ENCODE peak calls at places on chromosome 13, in five cellular contexts. D, S, V, T and J are unnamed samples.

GRCh38 chr13:66574606-66575005 is 655.5 kb downstream of the PCDH9 start:
- DNase-seq in D (no peak), S (no peak), V (no peak), T (no peak), J (no peak)

GRCh38 chr13:105972811-105973590 is 562.5 kb downstream of the EFNB2 start:
- DNase-seq in D (no peak), S (no peak), V (no peak), T (no peak), J (no peak)

GRCh38 chr13:79196366-79196765 is 209.7 kb downstream of the RBM26 start:
- DNase-seq in D (no peak), S (no peak), V (no peak), T (no peak), J (no peak)

GRCh38 chr13:46572758-46573384 is 19.9 kb downstream of the LRCH1 start:
- DNase-seq in D (no peak), S (no peak), V (no peak), T (no peak), J (no peak)

GRCh38 chr13:31195616-31196015 is 4.2 kb upstream of the B3GLCT start:
- DNase-seq in D (no peak), S (no peak), V (no peak), T (no peak), J (no peak)

GRCh38 chr13:33262997-33263396 is 22.6 kb downstream of the STARD13 start:
- DNase-seq in D (no peak), S (no peak), V (no peak), T (no peak), J (no peak)

GRCh38 chr13:36706755-36707154 is 32.9 kb downstream of the SERTM1 start:
- DNase-seq in D (no peak), S (no peak), V (no peak), T (no peak), J (no peak)

GRCh38 chr13:54383604-54384003 is 1355.0 kb downstream of the OLFM4 start:
- DNase-seq in D (no peak), S (no peak), V (no peak), T (no peak), J (no peak)

GRCh38 chr13:113802761-113803160 is 43.7 kb downstream of the TMEM255B start:
- DNase-seq in D (no peak), S (no peak), V (no peak), T (no peak), J (no peak)

GRCh38 chr13:50627111-50627510 is 216.4 kb downstream of the DLEU7 start:
- DNase-seq in D (no peak), S (no peak), V (no peak), T (no peak), J (no peak)

GRCh38 chr13:109938255-109938936 is 152.0 kb upstream of the IRS2 start:
- DNase-seq in D (no peak), S (no peak), V (no peak), T (no peak), J (no peak)

GRCh38 chr13:112889351-112890290 is 79.4 kb upstream of the MCF2L start:
- DNase-seq in D (no peak), S (no peak), V (no peak), T (no peak), J (no peak)

GRCh38 chr13:32587014-32587773 is 942 bp downstream of the PDS5B start:
- DNase-seq in D (no peak), S (peak; percentile 16), V (peak; percentile 56), T (peak; percentile 86), J (no peak)

GRCh38 chr13:29472317-29472961 is 123.0 kb downstream of the SLC7A1 start:
- DNase-seq in D (no peak), S (peak; percentile 63), V (peak; percentile 41), T (peak; percentile 72), J (peak; percentile 51)

GRCh38 chr13:40813662-40814454 is 24.4 kb downstream of the SLC25A15 start:
- DNase-seq in D (no peak), S (no peak), V (no peak), T (peak; percentile 27), J (no peak)

GRCh38 chr13:37306778-37307544 is 201.5 kb upstream of the CSNK1A1L start:
- DNase-seq in D (no peak), S (no peak), V (no peak), T (no peak), J (no peak)

GRCh38 chr13:94433055-94433947 is 46.2 kb downstream of the DCT start:
- DNase-seq in D (no peak), S (no peak), V (peak; percentile 7), T (no peak), J (no peak)

GRCh38 chr13:109569938-109570711 is 216.3 kb downstream of the IRS2 start:
- DNase-seq in D (peak; percentile 8), S (no peak), V (no peak), T (no peak), J (no peak)

GRCh38 chr13:110228936-110229904 is 77.7 kb downstream of the COL4A1 start:
- DNase-seq in D (no peak), S (no peak), V (no peak), T (no peak), J (no peak)

GRCh38 chr13:85430216-85430615 is 369.0 kb downstream of the SLITRK6 start:
- DNase-seq in D (no peak), S (no peak), V (no peak), T (no peak), J (no peak)

GRCh38 chr13:91242652-91243051 is 104.8 kb upstream of the MIR17HG start:
- DNase-seq in D (no peak), S (no peak), V (no peak), T (no peak), J (no peak)

DNA sequence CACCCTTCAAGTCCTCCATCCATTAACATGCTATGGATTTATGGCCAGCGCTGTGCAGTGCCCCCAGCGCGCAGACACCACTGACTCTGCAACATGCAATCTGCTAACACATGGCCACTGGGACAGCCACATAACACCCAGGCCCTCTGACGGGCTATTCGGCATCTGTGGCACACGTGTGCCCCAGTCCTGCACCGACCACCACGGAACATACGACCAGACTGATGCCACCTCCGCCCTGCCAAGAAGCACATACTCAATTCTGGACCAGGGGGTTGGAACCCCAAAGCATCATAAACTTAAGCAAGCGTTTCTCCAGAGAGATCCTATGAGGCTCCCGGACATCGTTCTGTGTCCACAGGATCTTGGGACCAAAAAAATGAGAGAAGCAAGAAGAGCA is 9.8 kb downstream of the STK24 start:
- DNase-seq in D (no peak), S (no peak), V (no peak), T (no peak), J (no peak)
- H3K4me3 ChIP-seq in D (peak overlapping the region; percentile 8), S (no peak overlapping the region), V (no peak overlapping the region), T (no peak overlapping the region), J (no peak overlapping the region)

GRCh38 chr13:81318231-81319019 is 977.5 kb upstream of the SPRY2 start:
- DNase-seq in D (no peak), S (no peak), V (no peak), T (no peak), J (no peak)
- TF ChIP-seq SIN3A in D (no peak), S (no peak), V (no peak), T (no peak), J (no peak)

GRCh38 chr13:107870400-107870799 is 344.9 kb downstream of the LIG4 start:
- DNase-seq in D (no peak), S (no peak), V (no peak), T (no peak), J (no peak)

GRCh38 chr13:107873908-107874307 is 341.4 kb downstream of the LIG4 start:
- DNase-seq in D (no peak), S (no peak), V (no peak), T (peak; percentile 78), J (no peak)

DNA sequence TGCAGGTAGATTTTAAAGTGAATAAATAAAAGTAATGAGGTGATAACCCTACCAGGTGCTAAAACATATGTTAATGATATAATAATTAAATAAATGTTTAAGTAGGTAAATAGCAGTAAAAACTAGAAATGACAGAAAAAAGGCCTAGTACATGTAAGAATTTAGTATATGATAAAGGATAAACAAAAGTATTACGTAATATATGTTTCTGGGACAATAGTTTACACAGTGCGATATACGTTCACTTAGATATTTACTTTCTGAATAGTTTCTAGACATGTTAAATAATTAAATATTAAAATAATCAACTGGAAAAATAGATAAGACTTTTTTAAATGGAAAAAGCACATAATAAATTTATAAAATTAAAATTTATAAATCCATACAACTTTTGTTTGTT is 340.9 kb downstream of the LIG4 start:
- DNase-seq in D (no peak), S (no peak), V (no peak), T (no peak), J (no peak)
- H3K4me3 ChIP-seq in D (no peak overlapping the region), S (no peak overlapping the region), V (no peak overlapping the region), T (no peak overlapping the region), J (no peak overlapping the region)

DNA sequence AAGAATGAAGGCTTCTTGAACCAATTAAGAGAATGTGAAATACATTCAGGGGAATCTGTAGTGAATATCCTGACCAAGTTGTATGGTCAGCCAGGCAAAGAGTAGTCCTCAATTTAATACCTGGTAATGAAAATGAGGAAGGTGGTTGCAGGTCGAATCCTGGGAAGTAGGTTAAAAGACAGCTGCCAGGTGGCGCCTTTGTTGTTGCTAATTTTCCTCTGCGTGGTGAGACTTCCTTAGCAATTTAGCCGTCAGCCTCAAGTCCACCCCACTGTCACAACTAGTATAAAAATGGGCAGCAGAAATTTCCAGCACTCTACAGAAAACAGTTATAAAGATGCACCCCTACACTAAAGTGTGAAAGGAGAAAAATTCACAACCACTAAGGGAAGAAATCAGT is 235.7 kb downstream of the NHLRC3 start:
- DNase-seq in D (no peak), S (no peak), V (no peak), T (no peak), J (no peak)
- TF ChIP-seq SIN3A in D (no peak), S (no peak), V (no peak), T (no peak), J (no peak)

GRCh38 chr13:99046851-99047250 is 69.0 kb upstream of the DOCK9 start:
- DNase-seq in D (no peak), S (no peak), V (no peak), T (no peak), J (no peak)

GRCh38 chr13:99051768-99052455 is 74.0 kb upstream of the DOCK9 start:
- DNase-seq in D (no peak), S (no peak), V (no peak), T (no peak), J (no peak)

GRCh38 chr13:99055286-99056073 is 77.6 kb upstream of the DOCK9 start:
- DNase-seq in D (no peak), S (no peak), V (no peak), T (no peak), J (no peak)

GRCh38 chr13:99053636-99054233 is 75.9 kb upstream of the DOCK9 start:
- DNase-seq in D (no peak), S (no peak), V (peak; percentile 88), T (no peak), J (no peak)

DNA sequence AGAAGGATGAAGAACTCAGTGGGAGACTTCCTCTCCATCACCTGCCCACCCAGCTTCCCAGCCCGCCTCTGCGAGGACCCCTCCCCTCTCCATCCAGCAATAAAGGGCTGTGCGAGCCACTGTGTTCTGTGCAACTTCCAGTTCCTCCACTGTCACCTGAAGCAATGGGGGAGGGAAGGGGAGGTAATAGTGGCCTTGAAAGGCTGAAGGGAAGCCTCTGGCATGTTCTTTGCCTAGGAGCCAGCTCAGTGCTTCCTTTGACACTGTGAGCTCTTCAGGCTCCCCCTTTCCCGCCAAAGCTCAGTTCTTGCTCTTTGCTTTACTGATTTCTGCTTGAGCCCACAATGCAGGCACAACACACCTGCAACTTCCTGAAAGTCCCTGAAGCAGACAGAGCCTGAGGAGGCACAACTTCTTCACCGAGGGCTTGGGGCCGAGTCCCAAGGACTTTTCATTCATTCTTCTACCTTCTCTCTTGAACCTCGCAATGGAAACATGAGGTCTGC is 73.2 kb upstream of the DOCK9 start:
- DNase-seq in D (no peak), S (no peak), V (no peak), T (no peak), J (no peak)
- H3K4me3 ChIP-seq in D (no peak overlapping the region), S (no peak overlapping the region), V (no peak overlapping the region), T (no peak overlapping the region), J (no peak overlapping the region)

GRCh38 chr13:102777716-102778115 is 4.1 kb upstream of the TEX30 start:
- DNase-seq in D (no peak), S (no peak), V (no peak), T (no peak), J (no peak)
- TF ChIP-seq SIN3A in D (no peak), S (no peak), V (no peak), T (no peak), J (no peak)